ENCODE peak calls at places on chromosomes 12 and 14, in eight cellular contexts. X is H1, B is GM12864, C is AG09309, T is choroid plexus epithelial cell, R is mammary epithelial cell, Z is IMR-90, Q is nephron progenitor cell. W is an unnamed sample.
A peak's percentile ranks its signal among the peaks of the same experiment; 100 is the strongest.

GRCh38 chr14:52031781-52032180 is 37.1 kb downstream of the NID2 start:
- DNase-seq in X (no peak), B (no peak), C (peak; percentile 77), T (peak; percentile 74), R (peak; percentile 14), Z (peak; percentile 78), Q (no peak), W (no peak)

GRCh38 chr12:131348226-131349010 is 362.5 kb upstream of the SFSWAP start:
- DNase-seq in X (no peak), B (no peak), C (no peak), T (no peak), R (no peak), Z (no peak), Q (no peak), W (no peak)

GRCh38 chr12:16327963-16328362 is 19.5 kb upstream of the MGST1 start:
- DNase-seq in X (no peak), B (no peak), C (no peak), T (no peak), R (no peak), Z (no peak), Q (no peak), W (no peak)

GRCh38 chr12:46219892-46220655 is 48.8 kb downstream of the SLC38A1 start:
- DNase-seq in X (no peak), B (no peak), C (peak; percentile 55), T (peak; percentile 81), R (peak; percentile 82), Z (peak; percentile 86), Q (no peak), W (peak; percentile 70)

GRCh38 chr14:52131640-52132320 is 62.9 kb upstream of the NID2 start:
- DNase-seq in X (peak; percentile 62), B (no peak), C (peak; percentile 73), T (peak; percentile 98), R (peak; percentile 79), Z (peak; percentile 96), Q (peak; percentile 78), W (peak; percentile 91)

GRCh38 chr14:35855886-35856481 is 29.8 kb downstream of the BRMS1L start:
- DNase-seq in X (no peak), B (peak; percentile 69), C (no peak), T (no peak), R (no peak), Z (no peak), Q (no peak), W (no peak)

GRCh38 chr12:98894412-98895085 is 249.5 kb downstream of the APAF1 start:
- DNase-seq in X (no peak), B (no peak), C (no peak), T (no peak), R (no peak), Z (no peak), Q (no peak), W (no peak)

GRCh38 chr14:89912667-89913211 is 41.8 kb downstream of the EFCAB11 start:
- DNase-seq in X (no peak), B (no peak), C (peak; percentile 99), T (peak; percentile 98), R (peak; percentile 90), Z (peak; percentile 97), Q (no peak), W (peak; percentile 82)

GRCh38 chr14:71381814-71382213 is 474.6 kb downstream of the PCNX1 start:
- DNase-seq in X (no peak), B (no peak), C (no peak), T (no peak), R (no peak), Z (no peak), Q (no peak), W (no peak)

GRCh38 chr14:59695198-59695597 is 118.6 kb upstream of the CCDC175 start:
- DNase-seq in X (no peak), B (no peak), C (no peak), T (peak; percentile 1), R (no peak), Z (no peak), Q (no peak), W (peak; percentile 75)

GRCh38 chr12:52605542-52605941 is 4.3 kb upstream of the KRT72 start:
- DNase-seq in X (no peak), B (no peak), C (no peak), T (no peak), R (no peak), Z (no peak), Q (no peak), W (no peak)

GRCh38 chr14:106652494-106652893 is 1126.1 kb downstream of the TMEM121 start:
- DNase-seq in X (no peak), B (no peak), C (no peak), T (no peak), R (peak; percentile 25), Z (no peak), Q (no peak), W (peak; percentile 57)

GRCh38 chr14:72678360-72678759 is 215.5 kb downstream of the DPF3 start:
- DNase-seq in X (no peak), B (no peak), C (no peak), T (peak; percentile 69), R (no peak), Z (peak; percentile 87), Q (no peak), W (no peak)

GRCh38 chr14:71582705-71583104 is 349.5 kb upstream of the RGS6 start:
- DNase-seq in X (no peak), B (no peak), C (no peak), T (peak; percentile 78), R (no peak), Z (peak; percentile 86), Q (no peak), W (no peak)

GRCh38 chr12:74245458-74245857 is 292.2 kb upstream of the ATXN7L3B start:
- DNase-seq in X (no peak), B (no peak), C (no peak), T (no peak), R (no peak), Z (no peak), Q (no peak), W (no peak)

GRCh38 chr14:99518441-99519346 is 37.5 kb downstream of the CCNK start:
- DNase-seq in X (no peak), B (no peak), C (no peak), T (peak; percentile 60), R (peak; percentile 58), Z (peak; percentile 32), Q (peak; percentile 83), W (peak; percentile 75)

GRCh38 chr14:93019970-93020369 is 95.8 kb downstream of the ITPK1 start:
- DNase-seq in X (no peak), B (no peak), C (no peak), T (no peak), R (no peak), Z (no peak), Q (no peak), W (no peak)

GRCh38 chr12:52949413-52950331 is 754 bp downstream of the KRT18 start:
- DNase-seq in X (no peak), B (no peak), C (no peak), T (peak; percentile 95), R (peak; percentile 93), Z (peak; percentile 95), Q (peak; percentile 23), W (peak; percentile 98)

GRCh38 chr14:70987042-70987441 is 79.8 kb downstream of the PCNX1 start:
- DNase-seq in X (no peak), B (no peak), C (no peak), T (peak; percentile 34), R (peak; percentile 8), Z (peak; percentile 4), Q (no peak), W (no peak)

GRCh38 chr14:65131176-65131765 is 29.0 kb upstream of the MAX start:
- DNase-seq in X (no peak), B (no peak), C (peak; percentile 90), T (peak; percentile 54), R (peak; percentile 85), Z (peak; percentile 84), Q (no peak), W (no peak)

GRCh38 chr14:47227051-47227600 is 448.3 kb downstream of the MDGA2 start:
- DNase-seq in X (no peak), B (no peak), C (no peak), T (peak; percentile 26), R (no peak), Z (no peak), Q (no peak), W (no peak)

GRCh38 chr12:72271741-72272661 is at the start of gene TRHDE:
- DNase-seq in X (no peak), B (no peak), C (no peak), T (peak; percentile 58), R (peak; percentile 64), Z (peak; percentile 60), Q (peak; percentile 68), W (no peak)

GRCh38 chr14:65957631-65958205 is 528.5 kb upstream of the CCDC196 start:
- DNase-seq in X (no peak), B (no peak), C (no peak), T (no peak), R (no peak), Z (no peak), Q (no peak), W (no peak)

GRCh38 chr12:125332900-125333299 is 267.7 kb downstream of the AACS start:
- DNase-seq in X (no peak), B (no peak), C (no peak), T (no peak), R (no peak), Z (no peak), Q (no peak), W (no peak)
- TF ChIP-seq CTCF in X (peak; percentile 76), B (peak; percentile 47), C (no peak), T (peak; percentile 2), R (no peak), Z (no peak), Q (no peak), W (peak; percentile 23)

GRCh38 chr12:127690161-127690560 is 576.8 kb upstream of the TMEM132C start:
- DNase-seq in X (no peak), B (no peak), C (no peak), T (peak; percentile 13), R (no peak), Z (no peak), Q (no peak), W (peak; percentile 21)
- TF ChIP-seq CTCF in X (peak; percentile 14), B (no peak), C (peak; percentile 33), T (peak; percentile 40), R (no peak), Z (peak; percentile 39), Q (peak; percentile 46), W (peak; percentile 29)

GRCh38 chr12:19307451-19307850 is 131.8 kb upstream of the AEBP2 start:
- DNase-seq in X (no peak), B (no peak), C (no peak), T (no peak), R (no peak), Z (no peak), Q (no peak), W (no peak)
- TF ChIP-seq CTCF in X (no peak), B (no peak), C (no peak), T (no peak), R (no peak), Z (no peak), Q (no peak), W (no peak)

GRCh38 chr12:57236224-57236924 is 6.9 kb downstream of the SHMT2 start:
- DNase-seq in X (no peak), B (no peak), C (no peak), T (no peak), R (no peak), Z (no peak), Q (peak; percentile 69), W (no peak)

GRCh38 chr12:57234571-57235011 is 5.1 kb downstream of the SHMT2 start:
- DNase-seq in X (no peak), B (no peak), C (no peak), T (no peak), R (no peak), Z (no peak), Q (no peak), W (no peak)

GRCh38 chr12:57234233-57234570 is 4.7 kb downstream of the SHMT2 start:
- DNase-seq in X (no peak), B (no peak), C (peak; percentile 34), T (no peak), R (no peak), Z (no peak), Q (no peak), W (no peak)

GRCh38 chr12:57235728-57236131 is 6.2 kb downstream of the SHMT2 start:
- DNase-seq in X (no peak), B (no peak), C (no peak), T (no peak), R (no peak), Z (no peak), Q (no peak), W (no peak)

GRCh38 chr12:57235012-57235727 is 5.7 kb downstream of the SHMT2 start:
- DNase-seq in X (no peak), B (no peak), C (no peak), T (peak; percentile 85), R (no peak), Z (peak; percentile 60), Q (no peak), W (no peak)
- TF ChIP-seq CTCF in X (no peak), B (no peak), C (no peak), T (peak; percentile 14), R (no peak), Z (peak; percentile 9), Q (no peak), W (no peak)